ENCODE peak calls at places on chromosome 17, in six cellular contexts. D, T, Z, S, R and J are unnamed samples. For H3K9me3, the result is how much of the 10 kb centered on the place peaks cover.

GRCh38 chr17:67974186-67974585 is 22.1 kb downstream of the C17orf58 start:
- DNase-seq in D (no peak), T (no peak), Z (peak), S (no peak), R (no peak), J (no peak)

GRCh38 chr17:42422958-42423712 is at the start of gene CAVIN1:
- DNase-seq in D (peak), T (peak), Z (peak), S (peak), R (no peak), J (peak)

GRCh38 chr17:77332034-77332971 is 191.5 kb downstream of the SEC14L1 start:
- DNase-seq in D (no peak), T (peak), Z (peak), S (no peak), R (peak), J (peak)

GRCh38 chr17:76179496-76180467 is 38.7 kb upstream of the FOXJ1 start:
- DNase-seq in D (no peak), T (no peak), Z (no peak), S (no peak), R (no peak), J (no peak)

GRCh38 chr17:64077409-64077808 is 52.5 kb downstream of the ERN1 start:
- DNase-seq in D (no peak), T (no peak), Z (no peak), S (no peak), R (no peak), J (no peak)

GRCh38 chr17:28059675-28060074 is 17.2 kb downstream of the NLK start:
- DNase-seq in D (no peak), T (no peak), Z (no peak), S (no peak), R (no peak), J (no peak)

GRCh38 chr17:32931686-32932085 is 3.7 kb downstream of the TMEM98 start:
- DNase-seq in D (no peak), T (no peak), Z (no peak), S (no peak), R (no peak), J (no peak)

GRCh38 chr17:17493986-17494466 is 2.2 kb downstream of the RASD1 start:
- DNase-seq in D (peak), T (no peak), Z (no peak), S (no peak), R (no peak), J (no peak)

GRCh38 chr17:35188111-35188510 is 6.1 kb downstream of the SLC35G3 start:
- DNase-seq in D (no peak), T (no peak), Z (no peak), S (no peak), R (no peak), J (no peak)

GRCh38 chr17:38710985-38711384 is 5.9 kb downstream of the MLLT6 start:
- DNase-seq in D (no peak), T (no peak), Z (no peak), S (no peak), R (no peak), J (no peak)

GRCh38 chr17:52892334-52892733 is 733.8 kb upstream of the CA10 start:
- DNase-seq in D (no peak), T (no peak), Z (no peak), S (no peak), R (no peak), J (no peak)

GRCh38 chr17:42683407-42684031 is 1.2 kb downstream of the CNTNAP1 start:
- DNase-seq in D (peak), T (no peak), Z (no peak), S (peak), R (no peak), J (peak)

GRCh38 chr17:2796164-2797140 is at the start of gene RAP1GAP2:
- DNase-seq in D (no peak), T (peak), Z (peak), S (peak), R (peak), J (peak)

GRCh38 chr17:16214190-16215001 is 938 bp downstream of the NCOR1 start:
- DNase-seq in D (peak), T (no peak), Z (no peak), S (no peak), R (no peak), J (no peak)

GRCh38 chr17:18377437-18378204 is at the start of gene EVPLL:
- DNase-seq in D (no peak), T (peak), Z (peak), S (no peak), R (no peak), J (peak)

GRCh38 chr17:8187517-8188407 is 2.2 kb downstream of the BORCS6 start:
- DNase-seq in D (peak), T (peak), Z (peak), S (peak), R (peak), J (peak)

GRCh38 chr17:75602644-75603043 is 15.0 kb downstream of the MYO15B start:
- DNase-seq in D (peak), T (no peak), Z (no peak), S (no peak), R (no peak), J (no peak)

GRCh38 chr17:57834146-57834741 is 15.6 kb downstream of the MRPS23 start:
- DNase-seq in D (peak), T (peak), Z (no peak), S (peak), R (no peak), J (no peak)

GRCh38 chr17:259341-259976 is 78.0 kb upstream of the DOC2B start:
- DNase-seq in D (no peak), T (no peak), Z (peak), S (no peak), R (no peak), J (no peak)

GRCh38 chr17:70095455-70095854 is 20.4 kb downstream of the KCNJ16 start:
- DNase-seq in D (no peak), T (no peak), Z (no peak), S (no peak), R (no peak), J (no peak)

GRCh38 chr17:81427446-81428120 is 32.3 kb downstream of the BAHCC1 start:
- DNase-seq in D (peak), T (no peak), Z (peak), S (peak), R (no peak), J (peak)

GRCh38 chr17:19579192-19579668 is 45.6 kb downstream of the SLC47A1 start:
- DNase-seq in D (no peak), T (no peak), Z (no peak), S (no peak), R (no peak), J (no peak)

GRCh38 chr17:59870482-59870881 is 22.3 kb downstream of the TUBD1 start:
- DNase-seq in D (no peak), T (no peak), Z (no peak), S (no peak), R (no peak), J (no peak)

GRCh38 chr17:72416054-72416691 is 295.4 kb downstream of the SOX9 start:
- DNase-seq in D (peak), T (peak), Z (no peak), S (no peak), R (no peak), J (no peak)

GRCh38 chr17:38701504-38702165 is 3.4 kb upstream of the MLLT6 start:
- DNase-seq in D (no peak), T (peak), Z (peak), S (no peak), R (peak), J (peak)

GRCh38 chr17:63646492-63646815 is 24.2 kb downstream of the MAP3K3 start:
- DNase-seq in D (no peak), T (no peak), Z (no peak), S (no peak), R (no peak), J (no peak)

GRCh38 chr17:18117974-18118632 is 9.5 kb downstream of the MYO15A start:
- DNase-seq in D (no peak), T (no peak), Z (no peak), S (no peak), R (no peak), J (no peak)

GRCh38 chr17:43020789-43021738 is 1.1 kb downstream of the VAT1 start:
- DNase-seq in D (peak), T (peak), Z (peak), S (peak), R (peak), J (peak)

GRCh38 chr17:16073845-16074244 is 74.2 kb downstream of the TTC19 start:
- DNase-seq in D (no peak), T (no peak), Z (no peak), S (no peak), R (no peak), J (no peak)

GRCh38 chr17:55962931-55963378 is 190.3 kb upstream of the ANKFN1 start:
- DNase-seq in D (no peak), T (peak), Z (peak), S (no peak), R (no peak), J (peak)

GRCh38 chr17:15213381-15214087 is 51.6 kb downstream of the PMP22 start:
- DNase-seq in D (peak), T (no peak), Z (no peak), S (no peak), R (no peak), J (no peak)

GRCh38 chr17:36149296-36149820 is 27.1 kb downstream of the TBC1D3B start:
- DNase-seq in D (no peak), T (no peak), Z (no peak), S (peak), R (no peak), J (no peak)

GRCh38 chr17:68435876-68436842 is 21.1 kb downstream of the WIPI1 start:
- DNase-seq in D (peak), T (peak), Z (peak), S (peak), R (peak), J (peak)

GRCh38 chr17:82949984-82950383 is 110.2 kb upstream of the ZNF750 start:
- DNase-seq in D (no peak), T (no peak), Z (no peak), S (no peak), R (no peak), J (no peak)

GRCh38 chr17:82947051-82947991 is 107.5 kb upstream of the ZNF750 start:
- DNase-seq in D (no peak), T (no peak), Z (no peak), S (no peak), R (no peak), J (no peak)

GRCh38 chr17:82949361-82949760 is 109.5 kb upstream of the ZNF750 start:
- DNase-seq in D (no peak), T (no peak), Z (no peak), S (no peak), R (no peak), J (no peak)

GRCh38 chr17:82948081-82948511 is 108.3 kb upstream of the ZNF750 start:
- DNase-seq in D (no peak), T (no peak), Z (no peak), S (no peak), R (no peak), J (peak)

DNA sequence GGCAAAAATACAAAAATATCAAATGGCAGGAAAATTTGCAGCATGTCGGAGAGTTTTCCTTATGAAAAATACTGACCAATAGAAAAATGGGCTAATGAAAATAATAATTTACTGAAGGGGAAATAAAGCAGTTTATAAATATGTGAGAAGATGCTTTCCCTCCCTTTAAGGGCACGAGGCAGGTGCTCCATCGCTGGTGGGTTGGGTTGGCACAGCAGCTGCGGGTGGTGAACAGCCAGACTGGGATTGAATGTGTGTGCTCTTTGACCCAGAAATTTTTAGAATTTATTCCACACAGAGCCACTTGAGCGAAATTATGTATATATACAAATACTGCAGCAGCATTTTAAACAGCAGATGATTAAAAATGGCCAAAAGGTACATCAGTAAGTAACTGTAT is 109.1 kb upstream of the ZNF750 start:
- DNase-seq in D (no peak), T (no peak), Z (no peak), S (no peak), R (no peak), J (no peak)
- H3K9me3 ChIP-seq in D (under half), T (under half), Z (under half), S (half or more), R (under half), J (under half)

GRCh38 chr17:82950525-82951102 is 110.8 kb upstream of the ZNF750 start:
- DNase-seq in D (no peak), T (no peak), Z (no peak), S (no peak), R (no peak), J (no peak)
- H3K9me3 ChIP-seq in D (under half), T (under half), Z (under half), S (half or more), R (under half), J (under half)

DNA sequence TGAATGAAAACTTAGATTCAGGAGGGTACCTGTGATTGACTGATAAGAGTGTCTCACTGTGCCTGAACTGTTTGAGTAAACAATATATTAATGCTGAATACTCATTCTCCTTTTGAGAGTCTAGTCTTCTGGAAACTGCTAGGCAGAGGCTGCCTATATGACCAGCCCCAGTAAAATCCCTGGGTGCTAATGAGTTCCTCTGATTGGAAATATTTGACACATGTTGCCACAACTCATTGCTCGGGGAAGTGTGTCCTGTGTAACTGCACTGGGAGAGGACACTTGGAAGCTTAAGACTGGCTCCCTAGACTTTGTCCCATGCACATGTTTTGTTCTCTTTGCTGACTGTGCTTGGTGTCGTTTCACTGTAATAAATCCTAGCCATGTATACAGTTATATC is 108.7 kb upstream of the NACA2 start:
- DNase-seq in D (no peak), T (no peak), Z (no peak), S (no peak), R (no peak), J (no peak)
- H3K9me3 ChIP-seq in D (under half), T (under half), Z (under half), S (half or more), R (under half), J (under half)

GRCh38 chr17:45751466-45751865 is 32.7 kb upstream of the CRHR1 start:
- DNase-seq in D (peak), T (no peak), Z (no peak), S (no peak), R (no peak), J (no peak)

GRCh38 chr17:45748911-45749310 is 35.2 kb upstream of the CRHR1 start:
- DNase-seq in D (no peak), T (no peak), Z (no peak), S (no peak), R (no peak), J (no peak)

GRCh38 chr17:45747907-45748306 is 36.2 kb upstream of the CRHR1 start:
- DNase-seq in D (no peak), T (no peak), Z (no peak), S (no peak), R (no peak), J (no peak)

GRCh38 chr17:45750779-45751440 is 33.2 kb upstream of the CRHR1 start:
- DNase-seq in D (no peak), T (no peak), Z (no peak), S (no peak), R (no peak), J (no peak)

GRCh38 chr17:45749831-45750335 is 34.2 kb upstream of the CRHR1 start:
- DNase-seq in D (no peak), T (no peak), Z (no peak), S (no peak), R (no peak), J (no peak)
- H3K9me3 ChIP-seq in D (under half), T (under half), Z (under half), S (under half), R (under half), J (under half)

GRCh38 chr17:6305613-6306360 is 129.1 kb downstream of the AIPL1 start:
- DNase-seq in D (no peak), T (no peak), Z (no peak), S (no peak), R (no peak), J (no peak)

GRCh38 chr17:6304894-6305612 is 129.9 kb downstream of the AIPL1 start:
- DNase-seq in D (no peak), T (no peak), Z (no peak), S (no peak), R (no peak), J (no peak)

GRCh38 chr17:6303664-6304063 is 131.3 kb downstream of the AIPL1 start:
- DNase-seq in D (peak), T (no peak), Z (no peak), S (peak), R (no peak), J (no peak)

DNA sequence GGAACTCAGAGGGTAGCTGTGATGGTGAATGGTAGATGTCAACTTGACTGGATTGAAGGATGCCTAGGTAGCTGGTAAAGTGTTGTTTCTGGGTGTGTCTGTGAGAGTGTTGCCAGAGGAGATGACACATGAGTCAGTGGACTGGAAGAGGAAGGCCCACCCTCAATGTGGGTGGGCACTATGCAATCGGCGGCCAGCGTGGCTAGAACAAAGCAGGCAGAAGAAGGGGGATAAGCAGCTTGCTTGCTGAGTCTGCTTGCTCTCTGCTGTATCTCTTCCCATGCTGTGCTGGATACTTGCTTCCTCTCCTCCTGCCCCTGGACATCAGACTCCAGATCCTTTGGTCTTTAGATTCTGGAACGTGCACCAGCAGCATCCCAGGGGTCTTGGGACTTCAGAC is 128.1 kb downstream of the AIPL1 start:
- DNase-seq in D (peak), T (no peak), Z (no peak), S (no peak), R (no peak), J (no peak)
- H3K9me3 ChIP-seq in D (under half), T (under half), Z (under half), S (under half), R (under half), J (under half)